ENCODE peak calls at places on chromosomes 2 and 18, in eight cellular contexts. R is lower leg skin, H is K562, X is fibroblast of lung, C is cardiac muscle cell, S is upper lobe of right lung, M is astrocyte of the spinal cord, V is choroid plexus epithelial cell. K is an unnamed sample.

GRCh38 chr2:94873362-94874276 is 2.4 kb downstream of the TEKT4 start:
- DNase-seq in S (peak), H (no peak), M (no peak), V (no peak), R (no peak), C (no peak), X (no peak), K (no peak)

GRCh38 chr2:51225377-51225776 is 193.4 kb upstream of the NRXN1 start:
- DNase-seq in R (no peak), H (no peak), C (no peak), M (no peak), V (no peak), X (no peak), S (no peak), K (no peak)

GRCh38 chr18:70423120-70423519 is 134.3 kb downstream of the SOCS6 start:
- DNase-seq in S (no peak), M (no peak), C (no peak), R (no peak), H (no peak), X (no peak), V (no peak), K (peak)

GRCh38 chr2:104849618-104850097 is 4.3 kb upstream of the POU3F3 start:
- DNase-seq in X (peak), V (peak), S (peak), H (peak), C (peak), R (no peak), M (peak), K (peak)

GRCh38 chr2:69830045-69830905 is 815 bp downstream of the GMCL1 start:
- DNase-seq in V (peak), R (peak), X (peak), C (peak), M (peak), H (peak), S (peak), K (peak)

GRCh38 chr2:196586511-196586991 is 53.0 kb upstream of the CCDC150 start:
- DNase-seq in M (peak), S (no peak), C (peak), X (peak), V (peak), R (no peak), H (no peak), K (peak)

GRCh38 chr2:42141687-42142475 is 27.3 kb upstream of the EML4 start:
- DNase-seq in X (peak), S (peak), H (peak), M (peak), V (peak), R (peak), C (peak), K (peak)

GRCh38 chr2:763766-764525 is 86.7 kb upstream of the TMEM18 start:
- DNase-seq in C (no peak), V (no peak), H (no peak), R (no peak), M (no peak), S (no peak), X (no peak), K (peak)

GRCh38 chr2:190250421-190250820 is 69.2 kb downstream of the HIBCH start:
- DNase-seq in H (no peak), V (no peak), M (no peak), X (no peak), R (no peak), S (no peak), C (no peak), K (no peak)

GRCh38 chr2:69789129-69789528 is 40.3 kb upstream of the GMCL1 start:
- DNase-seq in C (peak), R (no peak), H (no peak), S (no peak), X (peak), M (peak), V (peak), K (no peak)

GRCh38 chr2:231540017-231540416 is 9.8 kb upstream of the NMUR1 start:
- DNase-seq in X (no peak), V (no peak), R (no peak), C (no peak), H (no peak), M (no peak), S (no peak), K (no peak)

GRCh38 chr2:217897091-217897715 is 105.6 kb downstream of the TNS1 start:
- DNase-seq in H (no peak), S (peak), X (no peak), M (no peak), R (no peak), C (no peak), V (no peak), K (peak)

GRCh38 chr2:217900780-217901360 is 101.9 kb downstream of the TNS1 start:
- DNase-seq in H (no peak), V (no peak), S (no peak), C (no peak), R (no peak), M (no peak), X (no peak), K (no peak)

GRCh38 chr2:217900010-217900779 is 102.6 kb downstream of the TNS1 start:
- DNase-seq in V (no peak), H (no peak), S (peak), R (no peak), C (no peak), M (no peak), X (no peak), K (peak)

GRCh38 chr2:217899231-217900009 is 103.4 kb downstream of the TNS1 start:
- DNase-seq in S (peak), X (peak), H (peak), C (peak), R (peak), V (peak), M (peak), K (peak)

GRCh38 chr2:217897816-217898806 is 104.7 kb downstream of the TNS1 start:
- DNase-seq in X (no peak), C (no peak), V (no peak), S (peak), R (no peak), H (no peak), M (no peak), K (no peak)
- H3K4me3 ChIP-seq in X (no peak), C (no peak), V (no peak), S (peak), R (no peak), H (no peak), M (no peak), K (no peak)

DNA sequence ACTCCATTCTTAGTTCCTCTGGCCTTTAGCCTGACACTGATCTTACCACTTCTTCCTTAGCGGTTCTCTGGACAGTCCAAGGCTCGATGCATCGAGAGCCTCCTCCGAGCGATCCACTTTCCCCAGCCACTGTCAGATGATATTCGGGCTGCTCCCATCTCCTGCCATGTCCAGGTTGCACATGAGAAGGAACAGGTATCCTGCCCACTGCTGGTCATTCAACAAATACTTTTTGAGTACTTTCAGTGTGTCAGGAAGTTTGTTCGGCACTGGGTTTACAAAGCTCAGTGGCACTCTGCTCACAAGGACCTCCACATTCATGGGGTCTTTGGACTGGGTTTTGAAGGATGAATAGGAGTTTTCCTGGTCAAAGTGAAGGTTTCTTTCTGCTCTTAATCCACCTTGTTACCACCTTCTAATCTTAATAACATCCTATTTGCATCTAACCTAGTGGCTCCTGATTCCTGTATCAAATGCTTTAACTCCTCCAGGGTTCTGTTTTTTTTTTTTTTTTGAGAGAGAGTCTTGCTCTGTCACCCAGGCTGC is 25.8 kb downstream of the GCKR start:
- DNase-seq in M (no peak), R (no peak), V (no peak), S (no peak), C (no peak), X (no peak), H (no peak), K (no peak)
- TF ChIP-seq CTCF in M (no peak), R (no peak), V (peak), S (no peak), C (no peak), X (no peak), H (peak), K (no peak)

DNA sequence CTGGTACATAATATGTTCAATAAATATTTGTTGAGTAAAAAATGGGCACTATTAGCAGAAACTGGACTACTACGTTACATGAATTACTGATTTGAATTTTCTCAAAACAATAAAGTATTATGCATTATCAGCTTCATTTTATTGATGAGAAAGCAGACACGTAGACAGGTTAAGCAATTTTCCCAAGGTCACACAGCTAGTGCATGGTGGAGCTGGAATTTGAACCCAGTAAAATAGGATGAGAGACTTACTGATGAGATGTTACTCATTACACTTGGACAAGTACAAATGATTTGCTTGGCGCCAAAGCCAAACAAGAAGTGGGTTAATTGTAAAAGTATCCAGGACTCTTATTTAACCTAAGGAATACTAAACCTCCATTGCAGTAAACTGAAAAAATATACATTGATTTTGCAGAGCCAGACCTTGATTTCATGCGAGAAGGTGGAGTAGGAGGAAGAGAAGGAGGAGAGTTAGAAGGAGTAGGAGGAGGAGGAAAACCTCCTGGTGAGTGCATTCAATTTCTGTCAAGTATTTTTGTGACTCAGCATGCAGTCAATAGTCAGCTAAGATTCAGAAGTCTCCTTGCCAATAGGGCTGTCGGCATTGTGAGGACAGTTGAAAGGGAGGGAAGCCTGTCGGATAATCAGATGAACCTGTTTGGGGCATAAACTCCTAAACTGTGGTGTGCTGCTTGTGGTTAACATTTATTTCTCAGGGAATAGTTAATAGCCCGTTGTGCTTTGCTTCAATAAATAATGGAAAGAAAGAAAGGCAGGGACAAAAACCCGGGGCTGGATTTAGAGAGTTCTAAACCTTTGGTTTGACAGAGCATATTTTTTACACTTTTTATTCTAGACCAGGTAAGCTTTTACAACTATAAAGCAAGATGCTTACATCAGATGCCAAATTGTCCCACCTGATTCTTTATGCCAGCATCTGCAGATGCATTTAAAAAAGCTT is 77.1 kb upstream of the TACR1 start:
- DNase-seq in H (no peak), X (peak), V (peak), M (peak), C (peak), S (no peak), R (no peak), K (peak)
- H3K4me3 ChIP-seq in H (no peak), X (no peak), V (peak), M (peak), C (no peak), S (no peak), R (no peak), K (no peak)

GRCh38 chr18:59268722-59269562 is 4.3 kb downstream of the RAX start:
- DNase-seq in C (peak), R (no peak), H (peak), V (peak), M (no peak), X (no peak), S (peak), K (peak)
- TF ChIP-seq CTCF in C (no peak), R (no peak), H (no peak), V (no peak), M (no peak), X (no peak), S (no peak), K (no peak)

DNA sequence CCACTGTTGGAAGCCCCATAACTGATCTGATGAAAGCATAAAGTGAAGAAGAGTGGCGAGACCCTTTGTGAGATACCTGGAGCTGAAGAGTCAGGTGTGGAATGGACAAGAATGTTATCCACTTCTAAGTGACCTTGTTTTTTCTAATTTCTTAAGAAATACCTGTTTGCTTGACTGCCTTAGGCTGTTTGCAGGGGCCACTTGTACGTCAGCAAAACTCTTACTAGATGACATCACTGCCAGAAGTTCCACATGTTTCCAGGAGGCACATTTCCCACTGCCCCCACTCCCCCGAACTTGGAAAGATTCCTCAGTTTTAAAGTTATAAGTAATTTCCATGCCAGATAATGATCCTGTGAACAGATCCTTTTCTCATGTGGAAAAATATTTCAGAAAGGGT is 8.0 kb downstream of the EPAS1 start:
- DNase-seq in C (no peak), M (no peak), V (no peak), H (no peak), X (no peak), R (no peak), S (no peak), K (no peak)
- H3K4me3 ChIP-seq in C (no peak), M (no peak), V (no peak), H (no peak), X (no peak), R (no peak), S (peak), K (no peak)

DNA sequence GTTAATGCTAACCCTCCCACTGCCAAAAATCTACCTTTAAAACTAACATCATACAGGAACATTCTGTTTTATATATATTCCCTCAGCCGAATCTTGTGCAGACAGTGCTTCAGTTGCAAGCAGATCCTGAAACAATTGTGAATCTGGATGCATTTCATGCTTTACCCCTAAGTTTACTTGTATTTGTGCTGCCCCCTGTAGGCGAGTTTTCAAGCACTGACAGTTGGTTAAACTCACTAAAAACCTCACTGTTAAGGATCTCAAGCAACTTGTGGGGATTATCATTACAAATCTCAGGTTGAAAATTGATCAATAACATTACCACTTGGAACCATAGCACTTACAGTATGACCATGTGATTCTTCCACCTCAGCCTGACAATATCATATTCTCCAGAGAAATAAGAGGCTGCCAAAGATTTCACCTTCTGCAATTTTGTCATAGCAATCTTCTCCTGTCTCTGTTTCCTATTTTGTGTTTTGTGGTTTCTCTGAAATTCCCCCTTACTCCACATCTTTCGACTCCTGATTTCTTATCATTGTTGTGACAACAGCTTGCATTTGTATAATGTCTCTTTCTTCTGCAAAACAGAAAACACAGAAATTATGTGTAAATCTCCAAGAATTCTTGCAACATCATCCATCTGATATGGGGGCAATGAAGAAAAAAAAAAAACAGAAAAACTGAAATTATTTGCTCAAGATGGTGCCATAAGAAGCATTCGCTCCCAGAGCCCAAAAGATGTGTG is 354.6 kb upstream of the SETBP1 start:
- DNase-seq in X (peak), C (peak), R (peak), S (no peak), H (peak), M (peak), V (peak), K (peak)
- TF ChIP-seq CTCF in X (peak), C (peak), R (no peak), S (peak), H (no peak), M (peak), V (peak), K (peak)

GRCh38 chr2:219358170-219359075 is 25.9 kb upstream of the RESP18 start:
- DNase-seq in S (no peak), V (no peak), M (no peak), C (no peak), X (no peak), R (no peak), H (peak), K (no peak)
- H3K4me3 ChIP-seq in S (peak), V (peak), M (no peak), C (peak), X (peak), R (no peak), H (no peak), K (no peak)

DNA sequence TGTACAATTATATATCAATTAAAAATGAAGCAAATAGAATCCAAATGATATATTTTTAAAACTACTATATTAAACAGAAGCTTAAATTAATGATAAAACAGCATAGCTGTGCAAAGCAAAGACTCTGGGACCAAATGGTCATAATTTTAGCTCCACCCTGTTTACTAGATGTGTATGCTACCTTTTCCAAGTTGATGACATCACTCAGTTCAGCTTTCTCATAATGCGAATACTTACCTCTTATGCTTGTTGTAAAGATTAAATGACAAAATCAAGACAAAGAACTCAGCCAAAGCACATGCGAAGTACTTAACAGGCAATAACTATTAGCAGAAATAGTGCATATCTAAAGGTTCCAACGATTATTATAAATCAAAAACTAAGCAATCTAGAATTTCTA is 51.6 kb downstream of the LNPK start:
- DNase-seq in X (no peak), H (no peak), S (no peak), C (no peak), V (no peak), R (no peak), M (no peak), K (no peak)
- TF ChIP-seq CTCF in X (no peak), H (no peak), S (no peak), C (no peak), V (no peak), R (no peak), M (no peak), K (no peak)

GRCh38 chr18:78319264-78319663 is 660.4 kb upstream of the SALL3 start:
- DNase-seq in C (no peak), M (no peak), H (no peak), R (no peak), S (no peak), X (no peak), V (no peak), K (no peak)
- H3K4me3 ChIP-seq in C (no peak), M (no peak), H (no peak), R (no peak), S (no peak), X (no peak), V (no peak), K (no peak)

GRCh38 chr18:57134564-57135211 is 12.2 kb upstream of the BOD1L2 start:
- DNase-seq in X (no peak), R (no peak), S (no peak), M (no peak), H (no peak), V (no peak), C (no peak), K (peak)

GRCh38 chr18:57137847-57138246 is 9.0 kb upstream of the BOD1L2 start:
- DNase-seq in M (no peak), V (no peak), R (no peak), H (no peak), C (no peak), X (no peak), S (no peak), K (no peak)

GRCh38 chr18:57141208-57142129 is 5.4 kb upstream of the BOD1L2 start:
- DNase-seq in S (peak), V (no peak), X (no peak), H (no peak), R (no peak), C (no peak), M (no peak), K (peak)

GRCh38 chr18:57131782-57132181 is 15.1 kb upstream of the BOD1L2 start:
- DNase-seq in S (no peak), V (no peak), M (no peak), X (no peak), R (no peak), H (no peak), C (no peak), K (no peak)

GRCh38 chr18:57135705-57136104 is 11.2 kb upstream of the BOD1L2 start:
- DNase-seq in M (no peak), R (no peak), H (peak), C (no peak), X (no peak), V (no peak), S (no peak), K (no peak)
- TF ChIP-seq CTCF in M (peak), R (no peak), H (no peak), C (no peak), X (peak), V (no peak), S (no peak), K (peak)